ENCODE peak calls at places on chromosomes 7 and 10, in eight cellular contexts. One of them, this sample, is unnamed. For H3K27me3, the result is how much of the 10 kb centered on the place peaks cover.

GRCh38 chr10:49663596-49663995 is 15.9 kb upstream of the C10orf53 start:
- DNase-seq in HCT116: no peak
- DNase-seq in right lobe of liver: no peak
- DNase-seq in neuronal stem cell: no peak
- DNase-seq in tibial nerve: no peak
- DNase-seq in trophoblast cell: no peak
- DNase-seq in AG04450: no peak
- DNase-seq in iPS DF 6.9: no peak
- DNase-seq in this sample: no peak

GRCh38 chr10:101052285-101052684 is 9.5 kb upstream of the KAZALD1 start:
- DNase-seq in HCT116: no peak
- DNase-seq in right lobe of liver: no peak
- DNase-seq in neuronal stem cell: no peak
- DNase-seq in tibial nerve: no peak
- DNase-seq in trophoblast cell: no peak
- DNase-seq in AG04450: no peak
- DNase-seq in iPS DF 6.9: no peak
- DNase-seq in this sample: no peak

GRCh38 chr10:117501460-117502035 is 41.0 kb upstream of the EMX2 start:
- DNase-seq in HCT116: no peak
- DNase-seq in right lobe of liver: no peak
- DNase-seq in neuronal stem cell: no peak
- DNase-seq in tibial nerve: no peak
- DNase-seq in trophoblast cell: no peak
- DNase-seq in AG04450: no peak
- DNase-seq in iPS DF 6.9: no peak
- DNase-seq in this sample: no peak

GRCh38 chr7:121313793-121314676 is 14.8 kb upstream of the WNT16 start:
- DNase-seq in HCT116: peak
- DNase-seq in right lobe of liver: no peak
- DNase-seq in neuronal stem cell: no peak
- DNase-seq in tibial nerve: no peak
- DNase-seq in trophoblast cell: no peak
- DNase-seq in AG04450: no peak
- DNase-seq in iPS DF 6.9: no peak
- DNase-seq in this sample: peak

GRCh38 chr10:79184141-79184625 is 115.4 kb downstream of the ZMIZ1 start:
- DNase-seq in HCT116: peak
- DNase-seq in right lobe of liver: no peak
- DNase-seq in neuronal stem cell: no peak
- DNase-seq in tibial nerve: no peak
- DNase-seq in trophoblast cell: peak
- DNase-seq in AG04450: no peak
- DNase-seq in iPS DF 6.9: no peak
- DNase-seq in this sample: peak

GRCh38 chr7:93442478-93443224 is 131.9 kb downstream of the CALCR start:
- DNase-seq in HCT116: peak
- DNase-seq in right lobe of liver: no peak
- DNase-seq in neuronal stem cell: peak
- DNase-seq in tibial nerve: no peak
- DNase-seq in trophoblast cell: peak
- DNase-seq in AG04450: no peak
- DNase-seq in iPS DF 6.9: peak
- DNase-seq in this sample: peak

GRCh38 chr7:70098133-70098561 is 499.9 kb downstream of the AUTS2 start:
- DNase-seq in HCT116: no peak
- DNase-seq in right lobe of liver: no peak
- DNase-seq in neuronal stem cell: no peak
- DNase-seq in tibial nerve: no peak
- DNase-seq in trophoblast cell: no peak
- DNase-seq in AG04450: no peak
- DNase-seq in iPS DF 6.9: no peak
- DNase-seq in this sample: peak

GRCh38 chr10:29730969-29731368 is 96.2 kb upstream of the SVIL start:
- DNase-seq in HCT116: no peak
- DNase-seq in right lobe of liver: no peak
- DNase-seq in neuronal stem cell: no peak
- DNase-seq in tibial nerve: no peak
- DNase-seq in trophoblast cell: peak
- DNase-seq in AG04450: no peak
- DNase-seq in iPS DF 6.9: no peak
- DNase-seq in this sample: no peak

GRCh38 chr10:75431180-75432111 is at the start of gene LRMDA:
- DNase-seq in HCT116: no peak
- DNase-seq in right lobe of liver: peak
- DNase-seq in neuronal stem cell: no peak
- DNase-seq in tibial nerve: peak
- DNase-seq in trophoblast cell: no peak
- DNase-seq in AG04450: no peak
- DNase-seq in iPS DF 6.9: no peak
- DNase-seq in this sample: peak

GRCh38 chr7:104979167-104979841 is 34.7 kb upstream of the KMT2E start:
- DNase-seq in HCT116: no peak
- DNase-seq in right lobe of liver: no peak
- DNase-seq in neuronal stem cell: peak
- DNase-seq in tibial nerve: no peak
- DNase-seq in trophoblast cell: no peak
- DNase-seq in AG04450: no peak
- DNase-seq in iPS DF 6.9: peak
- DNase-seq in this sample: no peak

GRCh38 chr10:11515596-11516418 is 95.6 kb downstream of the USP6NL start:
- DNase-seq in HCT116: peak
- DNase-seq in right lobe of liver: no peak
- DNase-seq in neuronal stem cell: no peak
- DNase-seq in tibial nerve: no peak
- DNase-seq in trophoblast cell: peak
- DNase-seq in AG04450: peak
- DNase-seq in iPS DF 6.9: no peak
- DNase-seq in this sample: peak

GRCh38 chr7:158353606-158354570 is 233.7 kb downstream of the PTPRN2 start:
- DNase-seq in HCT116: peak
- DNase-seq in right lobe of liver: no peak
- DNase-seq in neuronal stem cell: peak
- DNase-seq in tibial nerve: no peak
- DNase-seq in trophoblast cell: no peak
- DNase-seq in AG04450: no peak
- DNase-seq in iPS DF 6.9: no peak
- DNase-seq in this sample: peak

GRCh38 chr10:99374526-99374925 is 45.4 kb downstream of the CNNM1 start:
- DNase-seq in HCT116: no peak
- DNase-seq in right lobe of liver: no peak
- DNase-seq in neuronal stem cell: no peak
- DNase-seq in tibial nerve: no peak
- DNase-seq in trophoblast cell: no peak
- DNase-seq in AG04450: no peak
- DNase-seq in iPS DF 6.9: no peak
- DNase-seq in this sample: no peak

GRCh38 chr7:121442845-121443244 is 46.7 kb upstream of the FAM3C start:
- DNase-seq in HCT116: peak
- DNase-seq in right lobe of liver: no peak
- DNase-seq in neuronal stem cell: no peak
- DNase-seq in tibial nerve: no peak
- DNase-seq in trophoblast cell: no peak
- DNase-seq in AG04450: no peak
- DNase-seq in iPS DF 6.9: no peak
- DNase-seq in this sample: peak

GRCh38 chr7:138429577-138430250 is 30.3 kb upstream of the TRIM24 start:
- DNase-seq in HCT116: no peak
- DNase-seq in right lobe of liver: no peak
- DNase-seq in neuronal stem cell: no peak
- DNase-seq in tibial nerve: no peak
- DNase-seq in trophoblast cell: no peak
- DNase-seq in AG04450: no peak
- DNase-seq in iPS DF 6.9: no peak
- DNase-seq in this sample: no peak

GRCh38 chr7:38245409-38245982 is 27.9 kb downstream of the TARP start:
- DNase-seq in HCT116: no peak
- DNase-seq in right lobe of liver: no peak
- DNase-seq in neuronal stem cell: no peak
- DNase-seq in tibial nerve: no peak
- DNase-seq in trophoblast cell: no peak
- DNase-seq in AG04450: no peak
- DNase-seq in iPS DF 6.9: no peak
- DNase-seq in this sample: no peak

DNA sequence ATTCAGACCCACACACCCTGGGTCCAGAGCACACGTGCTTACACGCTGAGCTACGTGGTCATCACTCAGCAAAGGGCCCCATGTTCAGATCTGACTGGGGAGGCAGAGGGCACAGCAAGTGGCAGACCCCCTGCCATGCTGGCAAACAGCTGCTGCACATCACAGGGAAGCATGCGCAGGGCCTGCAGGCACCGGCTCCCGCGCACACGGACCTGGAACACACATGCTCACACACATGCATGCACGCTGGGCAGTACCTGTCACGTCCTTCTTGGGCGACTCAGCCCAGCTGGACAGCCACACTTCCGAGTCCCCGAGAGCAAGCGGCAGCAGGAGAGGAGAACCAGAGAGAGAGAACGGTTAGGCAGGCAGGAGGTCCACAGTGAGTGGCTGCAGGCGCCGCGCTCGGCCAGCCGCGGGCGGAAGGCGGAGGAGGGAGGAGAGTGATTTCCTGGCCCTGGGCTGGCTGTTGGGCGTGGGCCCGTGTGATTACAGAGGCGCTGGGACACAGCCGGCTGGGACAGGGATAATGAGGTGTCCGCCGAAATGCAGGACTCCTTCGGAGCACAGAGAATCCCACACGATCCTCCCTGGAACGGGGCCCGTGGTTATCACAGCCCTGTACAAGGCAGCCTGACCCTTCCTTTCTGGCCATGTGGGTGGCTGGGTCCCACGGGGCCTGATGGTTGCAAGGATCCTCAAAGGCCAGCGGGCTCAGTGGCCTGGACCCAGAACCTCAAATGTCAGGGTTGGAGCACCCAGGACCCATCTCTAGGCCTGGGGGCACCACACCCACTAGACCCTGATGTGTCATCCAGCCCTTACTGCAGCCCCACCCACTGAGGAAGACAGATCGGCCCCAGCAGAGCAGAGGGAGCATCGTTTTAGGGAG is 175.1 kb downstream of the NEURL1 start:
- DNase-seq in HCT116: no peak
- DNase-seq in right lobe of liver: no peak
- DNase-seq in neuronal stem cell: no peak
- DNase-seq in tibial nerve: peak
- DNase-seq in trophoblast cell: no peak
- DNase-seq in AG04450: no peak
- DNase-seq in iPS DF 6.9: no peak
- DNase-seq in this sample: peak
- H3K4me3 ChIP-seq in HCT116: no peak
- H3K4me3 ChIP-seq in right lobe of liver: no peak
- H3K4me3 ChIP-seq in neuronal stem cell: no peak
- H3K4me3 ChIP-seq in tibial nerve: peak
- H3K4me3 ChIP-seq in trophoblast cell: no peak
- H3K4me3 ChIP-seq in AG04450: peak
- H3K4me3 ChIP-seq in iPS DF 6.9: no peak
- H3K4me3 ChIP-seq in this sample: no peak

GRCh38 chr7:2217206-2217605 is 15.5 kb downstream of the MAD1L1 start:
- DNase-seq in HCT116: no peak
- DNase-seq in right lobe of liver: no peak
- DNase-seq in neuronal stem cell: no peak
- DNase-seq in tibial nerve: no peak
- DNase-seq in trophoblast cell: no peak
- DNase-seq in AG04450: no peak
- DNase-seq in iPS DF 6.9: no peak
- DNase-seq in this sample: no peak
- H3K27ac ChIP-seq in HCT116: no peak
- H3K27ac ChIP-seq in right lobe of liver: no peak
- H3K27ac ChIP-seq in neuronal stem cell: no peak
- H3K27ac ChIP-seq in tibial nerve: no peak
- H3K27ac ChIP-seq in trophoblast cell: no peak
- H3K27ac ChIP-seq in AG04450: no peak
- H3K27ac ChIP-seq in iPS DF 6.9: no peak
- H3K27ac ChIP-seq in this sample: no peak

DNA sequence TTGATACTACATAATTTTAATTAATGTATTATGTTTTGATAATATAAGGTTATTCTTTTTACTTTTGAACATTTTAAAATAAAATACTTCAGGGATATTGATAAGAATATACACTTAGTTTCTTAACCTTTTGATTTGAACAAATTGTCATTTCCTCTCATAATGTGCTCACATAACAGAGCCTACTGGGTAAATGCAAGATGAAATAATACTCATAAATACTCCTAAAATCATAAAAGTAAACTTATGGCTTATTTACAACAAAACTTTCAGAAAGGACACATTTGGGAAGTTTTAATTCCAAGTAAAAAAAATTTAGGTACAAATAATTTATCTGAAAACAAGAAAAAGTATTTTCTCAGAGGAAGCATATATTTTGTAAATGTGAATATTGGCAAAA is 101.6 kb upstream of the ABCB5 start:
- DNase-seq in HCT116: no peak
- DNase-seq in right lobe of liver: no peak
- DNase-seq in neuronal stem cell: no peak
- DNase-seq in tibial nerve: no peak
- DNase-seq in trophoblast cell: no peak
- DNase-seq in AG04450: no peak
- DNase-seq in iPS DF 6.9: no peak
- DNase-seq in this sample: no peak
- H3K27me3 ChIP-seq in HCT116: under half
- H3K27me3 ChIP-seq in right lobe of liver: under half
- H3K27me3 ChIP-seq in neuronal stem cell: under half
- H3K27me3 ChIP-seq in tibial nerve: under half
- H3K27me3 ChIP-seq in trophoblast cell: under half
- H3K27me3 ChIP-seq in AG04450: under half
- H3K27me3 ChIP-seq in iPS DF 6.9: under half
- H3K27me3 ChIP-seq in this sample: under half

GRCh38 chr10:86958831-86959736 is 685 bp downstream of the SNCG start:
- DNase-seq in HCT116: peak
- DNase-seq in right lobe of liver: peak
- DNase-seq in neuronal stem cell: no peak
- DNase-seq in tibial nerve: no peak
- DNase-seq in trophoblast cell: no peak
- DNase-seq in AG04450: no peak
- DNase-seq in iPS DF 6.9: no peak
- DNase-seq in this sample: peak

GRCh38 chr10:86958109-86958830 is at the start of gene SNCG:
- DNase-seq in HCT116: no peak
- DNase-seq in right lobe of liver: peak
- DNase-seq in neuronal stem cell: no peak
- DNase-seq in tibial nerve: no peak
- DNase-seq in trophoblast cell: no peak
- DNase-seq in AG04450: no peak
- DNase-seq in iPS DF 6.9: no peak
- DNase-seq in this sample: peak

GRCh38 chr10:86960003-86960862 is 1.8 kb downstream of the SNCG start:
- DNase-seq in HCT116: peak
- DNase-seq in right lobe of liver: peak
- DNase-seq in neuronal stem cell: no peak
- DNase-seq in tibial nerve: peak
- DNase-seq in trophoblast cell: peak
- DNase-seq in AG04450: no peak
- DNase-seq in iPS DF 6.9: no peak
- DNase-seq in this sample: peak

GRCh38 chr10:86960863-86961434 is 2.5 kb downstream of the SNCG start:
- DNase-seq in HCT116: no peak
- DNase-seq in right lobe of liver: peak
- DNase-seq in neuronal stem cell: no peak
- DNase-seq in tibial nerve: no peak
- DNase-seq in trophoblast cell: no peak
- DNase-seq in AG04450: no peak
- DNase-seq in iPS DF 6.9: no peak
- DNase-seq in this sample: no peak

DNA sequence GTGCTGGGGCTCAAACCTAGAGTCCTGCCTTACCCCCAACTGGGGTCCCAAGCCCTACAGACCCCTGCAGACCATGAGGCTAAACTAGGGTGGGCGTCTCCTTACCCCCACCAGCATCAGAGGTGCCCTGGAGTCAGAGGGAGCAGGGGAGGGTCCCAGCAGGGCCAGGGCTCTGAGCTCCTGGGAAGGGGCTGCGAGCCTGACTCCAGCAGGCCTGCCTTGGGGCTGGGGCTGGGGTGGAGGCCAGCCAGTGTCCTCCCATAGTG is 1.3 kb downstream of the SNCG start:
- DNase-seq in HCT116: no peak
- DNase-seq in right lobe of liver: no peak
- DNase-seq in neuronal stem cell: no peak
- DNase-seq in tibial nerve: no peak
- DNase-seq in trophoblast cell: no peak
- DNase-seq in AG04450: no peak
- DNase-seq in iPS DF 6.9: no peak
- DNase-seq in this sample: no peak
- H3K4me3 ChIP-seq in HCT116: peak
- H3K4me3 ChIP-seq in right lobe of liver: no peak
- H3K4me3 ChIP-seq in neuronal stem cell: no peak
- H3K4me3 ChIP-seq in tibial nerve: no peak
- H3K4me3 ChIP-seq in trophoblast cell: no peak
- H3K4me3 ChIP-seq in AG04450: no peak
- H3K4me3 ChIP-seq in iPS DF 6.9: no peak
- H3K4me3 ChIP-seq in this sample: no peak

This sample was measured in small intestine.